ENCODE peak calls at places on chromosomes 11 and 22, in eight cellular contexts. One of them, this sample, is unnamed. For H3K9me3 and H3K4me1, the result is how much of the 10 kb centered on the place peaks cover.

GRCh38 chr22:50551160-50551752 is 5.6 kb downstream of the KLHDC7B start:
- DNase-seq in pancreas: no peak
- DNase-seq in CD8-positive, alpha-beta T cell: no peak
- DNase-seq in A549: no peak
- DNase-seq in adrenal gland: no peak
- DNase-seq in heart left ventricle: no peak
- DNase-seq in Peyer's patch: no peak
- DNase-seq in cardiac muscle cell: no peak
- DNase-seq in this sample: no peak

GRCh38 chr11:119673389-119674336 is 55.3 kb downstream of the NECTIN1 start:
- DNase-seq in CD8-positive, alpha-beta T cell: no peak
- DNase-seq in Peyer's patch: peak
- DNase-seq in cardiac muscle cell: no peak
- DNase-seq in A549: no peak
- DNase-seq in pancreas: no peak
- DNase-seq in heart left ventricle: no peak
- DNase-seq in adrenal gland: peak
- DNase-seq in this sample: no peak

GRCh38 chr22:39152511-39153219 is at the start of gene CBX7:
- DNase-seq in cardiac muscle cell: peak
- DNase-seq in CD8-positive, alpha-beta T cell: peak
- DNase-seq in A549: peak
- DNase-seq in pancreas: peak
- DNase-seq in adrenal gland: peak
- DNase-seq in heart left ventricle: peak
- DNase-seq in Peyer's patch: peak
- DNase-seq in this sample: peak

GRCh38 chr11:93193721-93194120 is 4.1 kb downstream of the SLC36A4 start:
- DNase-seq in cardiac muscle cell: peak
- DNase-seq in CD8-positive, alpha-beta T cell: no peak
- DNase-seq in heart left ventricle: no peak
- DNase-seq in pancreas: no peak
- DNase-seq in adrenal gland: no peak
- DNase-seq in A549: no peak
- DNase-seq in Peyer's patch: no peak
- DNase-seq in this sample: no peak

GRCh38 chr22:44242946-44243724 is 62.4 kb downstream of the PARVG start:
- DNase-seq in CD8-positive, alpha-beta T cell: no peak
- DNase-seq in Peyer's patch: no peak
- DNase-seq in A549: no peak
- DNase-seq in pancreas: no peak
- DNase-seq in heart left ventricle: no peak
- DNase-seq in cardiac muscle cell: no peak
- DNase-seq in adrenal gland: no peak
- DNase-seq in this sample: no peak

GRCh38 chr11:124886978-124887666 is 10.5 kb downstream of the ROBO4 start:
- DNase-seq in A549: no peak
- DNase-seq in Peyer's patch: no peak
- DNase-seq in pancreas: no peak
- DNase-seq in heart left ventricle: no peak
- DNase-seq in cardiac muscle cell: no peak
- DNase-seq in CD8-positive, alpha-beta T cell: no peak
- DNase-seq in adrenal gland: no peak
- DNase-seq in this sample: no peak

GRCh38 chr11:2963112-2963754 is 28.9 kb downstream of the NAP1L4 start:
- DNase-seq in heart left ventricle: no peak
- DNase-seq in adrenal gland: no peak
- DNase-seq in A549: no peak
- DNase-seq in CD8-positive, alpha-beta T cell: no peak
- DNase-seq in Peyer's patch: no peak
- DNase-seq in cardiac muscle cell: no peak
- DNase-seq in pancreas: no peak
- DNase-seq in this sample: no peak

GRCh38 chr11:94150056-94150455 is 21.4 kb downstream of the PANX1 start:
- DNase-seq in Peyer's patch: no peak
- DNase-seq in pancreas: no peak
- DNase-seq in A549: no peak
- DNase-seq in adrenal gland: no peak
- DNase-seq in cardiac muscle cell: no peak
- DNase-seq in CD8-positive, alpha-beta T cell: no peak
- DNase-seq in heart left ventricle: no peak
- DNase-seq in this sample: no peak

GRCh38 chr11:47915407-47916137 is 64.8 kb upstream of the PTPRJ start:
- DNase-seq in heart left ventricle: no peak
- DNase-seq in adrenal gland: no peak
- DNase-seq in A549: no peak
- DNase-seq in pancreas: no peak
- DNase-seq in Peyer's patch: peak
- DNase-seq in cardiac muscle cell: no peak
- DNase-seq in CD8-positive, alpha-beta T cell: no peak
- DNase-seq in this sample: no peak

GRCh38 chr11:110297726-110298297 is 1.4 kb upstream of the RDX start:
- DNase-seq in Peyer's patch: no peak
- DNase-seq in A549: no peak
- DNase-seq in heart left ventricle: no peak
- DNase-seq in pancreas: no peak
- DNase-seq in adrenal gland: peak
- DNase-seq in cardiac muscle cell: peak
- DNase-seq in CD8-positive, alpha-beta T cell: no peak
- DNase-seq in this sample: no peak

DNA sequence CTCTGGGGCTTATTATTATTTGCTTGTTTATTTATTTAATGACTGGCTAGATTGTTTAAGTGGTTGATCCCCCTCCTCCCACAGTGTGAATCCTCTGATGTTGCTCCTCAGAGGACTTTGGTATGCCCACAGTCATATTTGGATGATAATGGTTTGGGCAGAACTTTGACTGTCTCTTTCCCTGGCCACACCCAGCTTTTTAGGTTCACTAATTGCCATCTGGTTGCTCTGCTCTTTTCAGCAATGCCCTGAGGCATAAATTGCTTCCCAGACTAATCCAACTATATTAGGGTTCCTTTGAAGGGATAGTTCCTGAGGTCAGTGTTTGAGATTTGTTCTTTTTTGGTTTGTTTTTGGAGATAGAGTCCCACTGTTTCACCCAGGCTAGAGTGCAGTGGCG is 99.3 kb upstream of the RRM1 start:
- DNase-seq in A549: no peak
- DNase-seq in pancreas: no peak
- DNase-seq in CD8-positive, alpha-beta T cell: no peak
- DNase-seq in adrenal gland: no peak
- DNase-seq in cardiac muscle cell: no peak
- DNase-seq in Peyer's patch: no peak
- DNase-seq in heart left ventricle: no peak
- DNase-seq in this sample: no peak
- H3K9me3 ChIP-seq in A549: under half
- H3K9me3 ChIP-seq in pancreas: under half
- H3K9me3 ChIP-seq in CD8-positive, alpha-beta T cell: under half
- H3K9me3 ChIP-seq in adrenal gland: under half
- H3K9me3 ChIP-seq in cardiac muscle cell: under half
- H3K9me3 ChIP-seq in Peyer's patch: under half
- H3K9me3 ChIP-seq in heart left ventricle: under half
- H3K9me3 ChIP-seq in this sample: under half

GRCh38 chr22:24550028-24550901 is 4.7 kb downstream of the GUCD1 start:
- DNase-seq in CD8-positive, alpha-beta T cell: no peak
- DNase-seq in Peyer's patch: peak
- DNase-seq in pancreas: peak
- DNase-seq in heart left ventricle: no peak
- DNase-seq in cardiac muscle cell: peak
- DNase-seq in adrenal gland: no peak
- DNase-seq in A549: no peak
- DNase-seq in this sample: no peak
- H3K4me1 ChIP-seq in CD8-positive, alpha-beta T cell: under half
- H3K4me1 ChIP-seq in Peyer's patch: under half
- H3K4me1 ChIP-seq in pancreas: under half
- H3K4me1 ChIP-seq in heart left ventricle: half or more
- H3K4me1 ChIP-seq in cardiac muscle cell: under half
- H3K4me1 ChIP-seq in adrenal gland: under half
- H3K4me1 ChIP-seq in A549: under half
- H3K4me1 ChIP-seq in this sample: under half

GRCh38 chr22:47589271-47590250 is 827.1 kb downstream of the TBC1D22A start:
- DNase-seq in A549: no peak
- DNase-seq in Peyer's patch: peak
- DNase-seq in adrenal gland: no peak
- DNase-seq in heart left ventricle: no peak
- DNase-seq in pancreas: no peak
- DNase-seq in CD8-positive, alpha-beta T cell: no peak
- DNase-seq in cardiac muscle cell: no peak
- DNase-seq in this sample: no peak

GRCh38 chr22:47586946-47587345 is 824.5 kb downstream of the TBC1D22A start:
- DNase-seq in heart left ventricle: no peak
- DNase-seq in cardiac muscle cell: no peak
- DNase-seq in adrenal gland: no peak
- DNase-seq in CD8-positive, alpha-beta T cell: no peak
- DNase-seq in A549: no peak
- DNase-seq in Peyer's patch: no peak
- DNase-seq in pancreas: no peak
- DNase-seq in this sample: no peak

GRCh38 chr22:47588583-47588970 is 826.1 kb downstream of the TBC1D22A start:
- DNase-seq in heart left ventricle: no peak
- DNase-seq in pancreas: no peak
- DNase-seq in adrenal gland: no peak
- DNase-seq in A549: no peak
- DNase-seq in cardiac muscle cell: no peak
- DNase-seq in Peyer's patch: no peak
- DNase-seq in CD8-positive, alpha-beta T cell: no peak
- DNase-seq in this sample: no peak

GRCh38 chr22:47587361-47587760 is 824.9 kb downstream of the TBC1D22A start:
- DNase-seq in CD8-positive, alpha-beta T cell: no peak
- DNase-seq in A549: no peak
- DNase-seq in pancreas: no peak
- DNase-seq in cardiac muscle cell: no peak
- DNase-seq in heart left ventricle: no peak
- DNase-seq in adrenal gland: no peak
- DNase-seq in Peyer's patch: no peak
- DNase-seq in this sample: no peak

DNA sequence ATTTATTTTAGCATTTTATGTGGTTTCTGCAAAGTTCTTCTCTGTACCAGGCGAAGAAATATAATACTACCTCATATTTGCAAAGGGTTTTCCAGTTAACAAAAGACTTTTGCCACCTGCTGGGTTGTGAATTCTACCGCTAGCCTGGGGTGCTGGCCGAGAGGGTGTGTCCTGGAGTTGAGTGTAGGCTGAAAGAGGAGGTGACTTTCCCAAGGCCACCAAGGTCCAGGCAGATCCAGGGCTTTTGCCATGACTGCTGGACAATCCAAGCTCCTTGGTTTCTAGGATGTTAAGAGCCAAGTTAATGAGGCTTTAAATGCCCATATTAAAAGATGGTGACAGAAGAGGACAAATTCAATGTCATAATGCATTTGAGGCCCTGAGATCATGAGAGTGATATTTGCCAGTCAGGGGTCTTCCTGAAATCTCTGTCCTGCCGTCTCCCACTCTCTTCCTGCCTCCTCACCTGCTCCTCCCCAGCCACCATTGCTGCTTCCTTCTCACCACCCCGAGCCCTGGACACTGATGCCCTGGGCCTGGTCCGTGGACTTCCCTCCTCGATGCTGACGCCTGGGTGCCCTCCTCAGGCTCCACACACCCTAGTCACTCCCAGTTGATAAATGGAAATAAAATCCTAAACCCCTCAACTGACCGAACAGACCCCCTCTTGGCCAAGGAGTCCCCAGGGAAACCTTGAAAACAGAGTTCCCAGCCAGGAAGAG is 825.6 kb downstream of the TBC1D22A start:
- DNase-seq in adrenal gland: no peak
- DNase-seq in cardiac muscle cell: no peak
- DNase-seq in A549: no peak
- DNase-seq in CD8-positive, alpha-beta T cell: no peak
- DNase-seq in heart left ventricle: no peak
- DNase-seq in Peyer's patch: no peak
- DNase-seq in pancreas: no peak
- DNase-seq in this sample: no peak
- H3K9me3 ChIP-seq in adrenal gland: under half
- H3K9me3 ChIP-seq in cardiac muscle cell: under half
- H3K9me3 ChIP-seq in A549: under half
- H3K9me3 ChIP-seq in CD8-positive, alpha-beta T cell: under half
- H3K9me3 ChIP-seq in heart left ventricle: under half
- H3K9me3 ChIP-seq in Peyer's patch: under half
- H3K9me3 ChIP-seq in pancreas: under half
- H3K9me3 ChIP-seq in this sample: under half

DNA sequence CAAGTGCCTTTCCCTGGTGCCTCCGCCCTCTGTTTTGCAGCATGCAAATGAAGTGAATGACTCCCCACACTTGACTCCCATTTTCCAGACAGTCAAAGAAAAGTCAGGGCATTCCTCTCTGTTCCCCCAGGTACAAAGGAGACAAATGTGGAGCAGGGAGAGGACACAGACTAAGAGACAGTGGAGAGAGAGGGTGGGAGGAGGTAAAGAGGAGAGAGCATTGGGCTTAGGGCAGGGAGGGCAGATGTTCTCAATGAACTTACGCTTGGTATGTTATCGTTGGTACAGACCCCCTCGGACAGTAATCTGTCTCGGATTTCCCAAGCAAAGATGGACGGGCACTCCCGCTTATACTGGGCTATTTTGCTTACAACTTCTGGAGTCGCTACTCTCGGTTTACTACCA is 9.8 kb downstream of the PAX6 start:
- DNase-seq in pancreas: no peak
- DNase-seq in cardiac muscle cell: no peak
- DNase-seq in Peyer's patch: no peak
- DNase-seq in heart left ventricle: no peak
- DNase-seq in adrenal gland: no peak
- DNase-seq in CD8-positive, alpha-beta T cell: no peak
- DNase-seq in A549: no peak
- DNase-seq in this sample: no peak
- H3K4me1 ChIP-seq in pancreas: under half
- H3K4me1 ChIP-seq in cardiac muscle cell: under half
- H3K4me1 ChIP-seq in Peyer's patch: under half
- H3K4me1 ChIP-seq in heart left ventricle: under half
- H3K4me1 ChIP-seq in adrenal gland: under half
- H3K4me1 ChIP-seq in CD8-positive, alpha-beta T cell: under half
- H3K4me1 ChIP-seq in A549: under half
- H3K4me1 ChIP-seq in this sample: under half